ENCODE peak calls at places on chromosomes 11 and 22, in six cellular contexts. T is endothelial cell of umbilical vein, F is GM12878, D is HepG2, X is A549, O is K562. K is an unnamed sample.

GRCh38 chr22:35739642-35740041 is 22.0 kb downstream of the APOL5 start:
- DNase-seq in T (no peak), F (no peak), D (peak), X (peak), O (peak), K (no peak)

GRCh38 chr11:133605493-133605892 is 73.2 kb upstream of the OPCML start:
- DNase-seq in T (no peak), F (no peak), D (no peak), X (no peak), O (no peak), K (no peak)

GRCh38 chr11:126917531-126918204 is 82.9 kb downstream of the KIRREL3 start:
- DNase-seq in T (no peak), F (peak), D (no peak), X (peak), O (no peak), K (no peak)

GRCh38 chr11:11535611-11536010 is 86.2 kb downstream of the GALNT18 start:
- DNase-seq in T (no peak), F (no peak), D (no peak), X (no peak), O (no peak), K (peak)

GRCh38 chr11:119206512-119207299 is 567 bp downstream of the CBL start:
- DNase-seq in T (no peak), F (no peak), D (no peak), X (no peak), O (peak), K (peak)

GRCh38 chr22:49564666-49565515 is 262.8 kb downstream of the BRD1 start:
- DNase-seq in T (no peak), F (no peak), D (no peak), X (no peak), O (no peak), K (no peak)

GRCh38 chr11:93732237-93732892 is 8.9 kb downstream of the TAF1D start:
- DNase-seq in T (no peak), F (no peak), D (no peak), X (no peak), O (no peak), K (no peak)

GRCh38 chr22:17847360-17848078 is 73.2 kb upstream of the BID start:
- DNase-seq in T (no peak), F (no peak), D (no peak), X (no peak), O (peak), K (no peak)

GRCh38 chr11:103035656-103036434 is 56.1 kb downstream of the DCUN1D5 start:
- DNase-seq in T (peak), F (peak), D (peak), X (peak), O (peak), K (peak)
- TF ChIP-seq MYC in T (no peak), F (no peak), D (no peak), X (no peak), O (no peak), K (no peak)

DNA sequence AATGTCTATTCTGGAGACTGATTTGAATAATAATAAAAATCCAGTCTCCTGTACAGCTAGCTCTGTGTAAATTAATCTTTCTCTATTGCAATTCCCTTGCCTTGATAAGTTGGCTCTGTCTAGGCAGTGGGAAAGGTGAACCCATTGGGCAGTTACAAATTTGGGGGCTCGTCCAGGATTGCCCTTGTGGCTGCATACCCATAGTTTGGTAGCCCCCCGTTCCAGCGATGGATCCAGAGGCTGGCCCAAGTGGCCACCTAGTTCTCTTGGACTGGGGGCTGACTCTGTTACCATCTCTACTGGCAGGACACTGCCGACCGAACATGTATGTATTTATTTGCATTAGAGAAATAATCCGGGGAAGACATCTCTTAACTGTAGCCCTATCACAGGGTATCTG is 326.2 kb upstream of the PDGFD start:
- DNase-seq in T (no peak), F (no peak), D (no peak), X (no peak), O (no peak), K (no peak)
- TF ChIP-seq MYC in T (no peak), F (no peak), D (no peak), X (no peak), O (no peak), K (no peak)

GRCh38 chr11:70854201-70854600 is 398.2 kb downstream of the SHANK2 start:
- DNase-seq in T (no peak), F (no peak), D (no peak), X (no peak), O (no peak), K (no peak)
- TF ChIP-seq MYC in T (no peak), F (no peak), D (no peak), X (no peak), O (no peak), K (no peak)

DNA sequence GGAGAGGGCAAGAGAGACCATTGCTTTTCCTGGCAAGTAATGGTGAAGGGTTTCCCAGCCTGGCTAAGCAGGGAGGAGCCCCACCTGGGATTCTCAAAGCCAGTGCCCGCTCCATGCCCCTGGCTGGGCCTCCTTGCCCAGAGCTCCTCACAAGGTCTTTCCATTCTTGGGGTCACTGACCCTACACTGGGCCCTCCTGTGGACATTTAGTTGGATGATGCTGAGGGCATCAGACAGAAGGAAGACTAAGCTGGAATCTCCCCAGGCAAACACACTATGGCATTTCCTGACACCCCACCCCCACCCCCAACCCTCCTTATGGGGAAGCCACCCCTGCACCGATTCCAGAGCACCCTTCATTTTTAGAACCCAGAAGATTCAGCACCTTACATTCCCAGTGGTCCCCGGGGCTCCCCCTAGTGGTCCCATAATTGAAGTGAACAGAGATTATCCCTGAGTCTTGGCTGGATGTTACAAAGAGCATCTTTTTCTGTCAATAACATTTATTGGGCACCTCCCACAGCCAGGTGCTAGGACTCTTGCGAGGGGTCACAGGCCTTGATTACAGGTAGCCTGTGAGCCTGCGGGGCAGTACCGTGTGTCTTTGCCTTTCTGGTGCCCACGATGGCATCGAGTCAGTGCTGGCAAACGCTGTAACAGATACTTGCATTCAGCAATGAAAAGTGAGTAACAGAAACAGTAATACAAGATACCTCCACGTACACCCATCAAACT is 548.5 kb downstream of the BUD13 start:
- DNase-seq in T (peak), F (no peak), D (peak), X (peak), O (peak), K (peak)
- TF ChIP-seq MYC in T (no peak), F (no peak), D (no peak), X (no peak), O (no peak), K (no peak)

GRCh38 chr11:129067454-129067853 is 124.7 kb downstream of the ARHGAP32 start:
- DNase-seq in T (no peak), F (no peak), D (no peak), X (no peak), O (no peak), K (no peak)

GRCh38 chr11:129056916-129057315 is 114.2 kb upstream of the TP53AIP1 start:
- DNase-seq in T (no peak), F (no peak), D (no peak), X (no peak), O (no peak), K (no peak)

GRCh38 chr11:129066229-129066628 is 123.6 kb upstream of the TP53AIP1 start:
- DNase-seq in T (no peak), F (no peak), D (no peak), X (no peak), O (no peak), K (no peak)

GRCh38 chr11:129063118-129063517 is 120.4 kb upstream of the TP53AIP1 start:
- DNase-seq in T (no peak), F (no peak), D (no peak), X (no peak), O (no peak), K (no peak)

DNA sequence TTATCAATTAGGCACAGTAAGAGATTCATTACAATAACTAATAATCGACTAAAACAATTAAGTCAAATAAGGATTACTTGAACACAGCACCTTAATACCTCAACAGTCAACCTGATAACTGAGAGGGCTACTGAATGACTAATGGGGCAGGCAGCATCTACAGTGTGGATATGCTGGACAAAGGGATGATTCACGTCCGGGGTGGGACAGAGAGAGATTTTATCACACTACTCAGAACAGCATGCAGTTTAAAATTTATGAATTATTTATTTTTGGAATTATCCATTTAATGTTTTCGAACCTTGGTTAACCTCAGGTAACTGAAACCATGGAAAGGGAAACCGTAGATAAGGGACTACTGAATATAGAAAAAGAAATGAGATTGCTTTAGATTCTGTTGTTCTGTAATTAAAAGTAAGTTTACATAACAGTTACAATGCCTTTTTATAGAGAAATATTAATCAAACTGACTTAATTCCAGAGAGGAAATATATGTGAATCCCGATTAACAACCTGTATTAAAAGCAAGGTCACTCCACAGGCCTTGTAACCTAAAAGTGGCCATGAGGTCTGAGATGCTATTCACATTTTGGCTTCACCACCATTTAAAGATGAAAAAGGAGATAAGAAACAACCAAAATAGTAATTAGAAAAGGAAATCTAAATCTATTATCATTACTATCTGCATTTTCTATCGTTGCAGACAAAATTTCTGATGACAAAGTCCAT is 119.0 kb upstream of the TP53AIP1 start:
- DNase-seq in T (peak), F (no peak), D (no peak), X (peak), O (no peak), K (no peak)
- TF ChIP-seq MYC in T (no peak), F (no peak), D (no peak), X (no peak), O (no peak), K (no peak)

GRCh38 chr11:86180860-86181259 is 63.7 kb upstream of the EED start:
- DNase-seq in T (no peak), F (no peak), D (no peak), X (no peak), O (no peak), K (no peak)

GRCh38 chr11:86182976-86183584 is 61.5 kb upstream of the EED start:
- DNase-seq in T (no peak), F (peak), D (no peak), X (peak), O (peak), K (peak)

GRCh38 chr11:86179646-86180064 is 64.9 kb upstream of the EED start:
- DNase-seq in T (peak), F (no peak), D (peak), X (no peak), O (no peak), K (no peak)

GRCh38 chr11:86180415-86180814 is 64.1 kb upstream of the EED start:
- DNase-seq in T (no peak), F (no peak), D (no peak), X (no peak), O (no peak), K (no peak)

GRCh38 chr11:86181379-86181778 is 63.2 kb upstream of the EED start:
- DNase-seq in T (no peak), F (no peak), D (no peak), X (no peak), O (no peak), K (peak)
- TF ChIP-seq MYC in T (no peak), F (no peak), D (no peak), X (no peak), O (no peak), K (no peak)

DNA sequence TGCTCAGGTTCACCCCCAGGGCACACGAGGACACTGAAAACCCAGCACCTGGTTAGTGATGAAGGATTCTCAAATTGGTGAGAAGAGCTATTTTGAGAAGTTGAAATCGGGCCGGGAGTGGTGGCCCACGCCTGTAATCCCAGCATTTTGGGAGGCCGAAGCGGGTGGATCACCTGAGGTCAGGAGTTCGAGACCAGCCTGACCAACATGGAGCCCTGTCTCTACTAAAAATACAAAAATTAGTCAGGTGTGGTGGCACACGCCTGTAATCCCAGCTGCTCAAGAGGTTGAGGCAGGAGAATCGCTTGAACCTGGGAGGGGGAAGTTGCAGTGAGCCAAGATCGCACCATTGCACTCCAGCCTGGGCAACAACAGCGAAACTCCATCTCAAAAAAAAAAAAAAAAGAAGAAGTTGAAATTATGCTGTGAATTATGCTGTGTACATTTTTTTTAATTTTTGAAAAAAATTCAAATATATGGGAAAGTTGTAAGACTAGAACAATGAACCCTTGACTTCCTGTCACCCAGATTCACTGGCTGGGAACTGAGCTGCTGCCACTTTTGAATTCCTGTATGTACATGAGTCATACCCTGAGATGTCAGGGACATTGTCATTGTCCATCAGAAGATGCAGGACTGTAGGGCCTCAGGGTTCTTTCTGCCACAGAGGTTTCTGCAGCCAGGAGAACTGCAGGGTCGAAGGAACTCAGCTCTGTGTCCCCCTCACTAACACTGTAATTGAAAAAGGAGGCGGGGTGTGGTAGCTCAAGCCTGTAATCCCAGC is 5.2 kb downstream of the AIFM3 start:
- DNase-seq in T (no peak), F (no peak), D (no peak), X (no peak), O (no peak), K (no peak)
- TF ChIP-seq MYC in T (no peak), F (no peak), D (no peak), X (no peak), O (no peak), K (no peak)

GRCh38 chr11:33291004-33291777 is 34.0 kb downstream of the HIPK3 start:
- DNase-seq in T (no peak), F (peak), D (no peak), X (peak), O (no peak), K (no peak)

GRCh38 chr11:33294797-33295196 is 37.6 kb downstream of the HIPK3 start:
- DNase-seq in T (no peak), F (no peak), D (no peak), X (no peak), O (no peak), K (no peak)

GRCh38 chr11:33292306-33292705 is 35.1 kb downstream of the HIPK3 start:
- DNase-seq in T (no peak), F (no peak), D (no peak), X (no peak), O (no peak), K (no peak)

GRCh38 chr11:33296695-33297094 is 39.5 kb downstream of the HIPK3 start:
- DNase-seq in T (no peak), F (no peak), D (no peak), X (no peak), O (no peak), K (no peak)

DNA sequence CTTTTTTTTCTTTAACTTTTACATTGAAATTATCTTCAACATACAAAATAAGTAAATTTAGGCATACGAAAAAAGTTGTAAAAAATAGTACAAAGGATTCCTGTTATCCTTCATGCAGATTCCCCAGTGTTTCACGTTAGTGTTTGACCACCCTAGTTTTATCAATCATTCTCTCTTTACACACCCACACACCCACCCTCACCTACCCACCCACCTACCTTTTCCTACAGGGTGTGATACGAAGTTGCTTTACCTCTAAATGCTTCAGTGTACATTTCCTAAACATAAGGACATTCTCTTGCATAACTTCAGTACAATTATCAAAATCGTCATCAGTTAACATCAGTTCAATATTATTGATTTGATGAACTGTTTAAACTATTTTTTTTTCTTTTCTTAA is 37.0 kb downstream of the HIPK3 start:
- DNase-seq in T (no peak), F (no peak), D (no peak), X (no peak), O (no peak), K (no peak)
- TF ChIP-seq MYC in T (no peak), F (no peak), D (no peak), X (no peak), O (no peak), K (no peak)

GRCh38 chr22:42459273-42460040 is 27.3 kb upstream of the NFAM1 start:
- DNase-seq in T (no peak), F (no peak), D (no peak), X (no peak), O (peak), K (no peak)
- TF ChIP-seq MYC in T (no peak), F (no peak), D (no peak), X (no peak), O (peak), K (no peak)

GRCh38 chr11:34915136-34916013 is 804 bp downstream of the APIP start:
- DNase-seq in T (no peak), F (no peak), D (no peak), X (no peak), O (no peak), K (peak)
- TF ChIP-seq MYC in T (no peak), F (no peak), D (no peak), X (no peak), O (no peak), K (no peak)